ENCODE peak calls at places on chromosome 13, in eight cellular contexts. A is epithelial cell of esophagus, T is nephron progenitor cell, L is fibroblast of the aortic adventitia, K is lower lobe of right lung, S is fibroblast of pulmonary artery, J is cardiac fibroblast, G is A549. B is an unnamed sample.

GRCh38 chr13:94617389-94618000 is 15.8 kb downstream of the GPR180 start:
- DNase-seq in T (no peak), G (no peak), S (peak; percentile 43), L (peak; percentile 47), K (no peak), A (no peak), J (peak; percentile 36), B (no peak)

GRCh38 chr13:110503037-110503901 is 58.3 kb downstream of the RAB20 start:
- DNase-seq in S (no peak), J (peak; percentile 85), L (no peak), K (no peak), G (no peak), A (no peak), T (no peak), B (no peak)

GRCh38 chr13:29849731-29850212 is 645 bp downstream of the UBL3 start:
- DNase-seq in A (peak; percentile 83), T (peak; percentile 64), J (peak; percentile 72), S (peak; percentile 50), G (peak; percentile 32), K (peak; percentile 80), L (peak; percentile 55), B (peak; percentile 74)

GRCh38 chr13:34764246-34764645 is 177.8 kb upstream of the NBEA start:
- DNase-seq in L (no peak), J (no peak), A (no peak), S (no peak), G (no peak), K (no peak), T (no peak), B (no peak)

GRCh38 chr13:40464349-40464748 is 202.1 kb downstream of the FOXO1 start:
- DNase-seq in A (peak; percentile 30), J (no peak), T (no peak), K (no peak), G (no peak), S (no peak), L (no peak), B (no peak)

GRCh38 chr13:77298403-77298802 is 28.5 kb downstream of the MYCBP2 start:
- DNase-seq in S (no peak), A (no peak), K (no peak), J (no peak), T (no peak), L (no peak), G (no peak), B (no peak)

GRCh38 chr13:66665991-66666390 is 564.1 kb downstream of the PCDH9 start:
- DNase-seq in J (peak; percentile 83), S (peak; percentile 78), K (no peak), T (peak; percentile 66), A (peak; percentile 74), G (no peak), L (peak; percentile 66), B (no peak)

GRCh38 chr13:74210693-74211393 is 76.6 kb upstream of the KLF12 start:
- DNase-seq in L (peak; percentile 100), J (peak; percentile 100), K (no peak), S (peak; percentile 96), A (peak; percentile 92), G (no peak), T (no peak), B (no peak)

GRCh38 chr13:50531917-50532899 is 311.3 kb downstream of the DLEU7 start:
- DNase-seq in T (no peak), L (peak; percentile 78), S (peak; percentile 71), K (no peak), A (peak; percentile 48), J (peak; percentile 69), G (no peak), B (no peak)

GRCh38 chr13:95485045-95485517 is 67.4 kb upstream of the CLDN10 start:
- DNase-seq in G (no peak), A (peak; percentile 60), T (no peak), J (peak; percentile 45), S (peak; percentile 54), L (no peak), K (no peak), B (no peak)

GRCh38 chr13:52780092-52780491 is 40.5 kb upstream of the CNMD start:
- DNase-seq in J (no peak), L (no peak), G (no peak), A (no peak), T (no peak), K (no peak), S (no peak), B (no peak)

GRCh38 chr13:30983431-30983830 is 51.0 kb downstream of the TEX26 start:
- DNase-seq in L (no peak), S (no peak), A (no peak), T (no peak), G (no peak), K (no peak), J (no peak), B (no peak)

GRCh38 chr13:80215368-80215767 is 125.6 kb downstream of the SPRY2 start:
- DNase-seq in J (peak; percentile 66), S (peak; percentile 53), L (peak; percentile 54), T (no peak), A (peak; percentile 22), K (no peak), G (no peak), B (no peak)

GRCh38 chr13:49865174-49865573 is 71.0 kb downstream of the SPRYD7 start:
- DNase-seq in L (no peak), A (no peak), G (no peak), J (no peak), S (no peak), K (no peak), T (no peak), B (no peak)

GRCh38 chr13:98856983-98857382 is 104.5 kb upstream of the SLC15A1 start:
- DNase-seq in K (no peak), T (no peak), J (peak; percentile 28), S (peak; percentile 36), A (no peak), G (no peak), L (no peak), B (no peak)

GRCh38 chr13:26500618-26501320 is 56.7 kb upstream of the WASF3 start:
- DNase-seq in G (no peak), A (no peak), J (no peak), T (no peak), L (no peak), S (no peak), K (no peak), B (no peak)

GRCh38 chr13:26497991-26498423 is 59.5 kb upstream of the WASF3 start:
- DNase-seq in L (peak; percentile 94), K (no peak), A (peak; percentile 60), S (peak; percentile 69), T (no peak), J (peak; percentile 96), G (no peak), B (no peak)

GRCh38 chr13:26498524-26499208 is 58.8 kb upstream of the WASF3 start:
- DNase-seq in J (peak; percentile 60), G (no peak), A (peak; percentile 28), K (no peak), L (peak; percentile 19), T (no peak), S (peak; percentile 14), B (no peak)

GRCh38 chr13:26495749-26496148 is 61.7 kb upstream of the WASF3 start:
- DNase-seq in G (no peak), A (no peak), J (no peak), S (no peak), T (no peak), K (no peak), L (no peak), B (no peak)

DNA sequence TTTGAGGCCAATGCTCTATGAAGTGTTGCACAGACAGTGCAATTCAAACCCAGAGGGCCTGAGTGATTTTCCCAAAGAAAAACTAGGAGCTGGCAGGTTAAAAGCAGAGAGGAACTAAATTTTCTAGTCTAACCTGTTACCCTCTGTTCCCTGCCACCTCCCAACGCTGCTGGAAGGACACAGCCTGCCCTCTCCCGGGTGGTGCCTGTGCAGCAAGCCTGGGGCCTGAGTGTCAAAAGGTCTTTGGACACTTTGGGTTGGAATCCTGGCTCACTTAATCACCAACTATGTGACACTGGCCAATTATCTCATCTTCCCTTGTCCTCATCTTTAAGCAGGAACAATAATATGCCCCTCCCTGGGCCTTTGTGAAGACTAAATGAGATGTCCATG is 58.3 kb upstream of the WASF3 start:
- DNase-seq in T (no peak), L (no peak), G (no peak), J (no peak), A (no peak), K (no peak), S (no peak), B (no peak)
- TF ChIP-seq CTCF in T (no peak), L (no peak), G (no peak), J (no peak), A (peak; percentile 40), K (no peak), S (no peak), B (no peak)

GRCh38 chr13:28204043-28204442 is 65.7 kb downstream of the PAN3 start:
- DNase-seq in A (no peak), K (no peak), G (no peak), L (no peak), J (no peak), T (no peak), S (no peak), B (no peak)

GRCh38 chr13:28204690-28205443 is 66.5 kb downstream of the PAN3 start:
- DNase-seq in S (no peak), K (no peak), L (no peak), G (no peak), J (no peak), A (no peak), T (no peak), B (no peak)

DNA sequence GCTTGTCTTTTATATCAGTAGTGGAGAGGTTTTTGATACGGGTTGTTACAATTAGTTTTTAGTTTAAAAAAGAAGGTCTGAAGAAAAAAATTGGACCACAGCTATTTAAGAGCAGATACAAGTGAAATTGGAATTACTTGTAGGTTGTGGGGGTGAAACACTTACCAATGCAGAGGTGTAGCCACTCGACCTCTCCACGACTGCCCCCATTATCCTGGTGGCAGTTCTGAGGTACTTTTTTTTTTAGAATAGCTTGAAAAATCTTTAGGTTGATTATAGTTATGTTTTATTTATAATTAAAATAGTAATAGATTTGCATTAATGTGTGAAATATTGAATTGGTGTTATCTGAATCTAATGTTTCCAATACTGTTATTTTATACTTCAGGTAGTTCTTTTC is 60.7 kb downstream of the PAN3 start:
- DNase-seq in L (no peak), J (no peak), T (no peak), S (no peak), A (no peak), G (no peak), K (no peak), B (no peak)
- TF ChIP-seq CTCF in L (peak; percentile 24), J (peak; percentile 11), T (no peak), S (no peak), A (no peak), G (no peak), K (no peak), B (peak; percentile 64)

GRCh38 chr13:23888658-23889597 is at the start of gene MIPEP:
- DNase-seq in G (peak; percentile 83), A (peak; percentile 98), L (peak; percentile 91), S (peak; percentile 97), K (peak; percentile 96), J (peak; percentile 96), T (peak; percentile 92), B (peak; percentile 96)
- TF ChIP-seq CTCF in G (peak; percentile 54), A (peak; percentile 47), L (peak; percentile 84), S (peak; percentile 76), K (peak; percentile 84), J (peak; percentile 77), T (peak; percentile 65), B (peak; percentile 82)

DNA sequence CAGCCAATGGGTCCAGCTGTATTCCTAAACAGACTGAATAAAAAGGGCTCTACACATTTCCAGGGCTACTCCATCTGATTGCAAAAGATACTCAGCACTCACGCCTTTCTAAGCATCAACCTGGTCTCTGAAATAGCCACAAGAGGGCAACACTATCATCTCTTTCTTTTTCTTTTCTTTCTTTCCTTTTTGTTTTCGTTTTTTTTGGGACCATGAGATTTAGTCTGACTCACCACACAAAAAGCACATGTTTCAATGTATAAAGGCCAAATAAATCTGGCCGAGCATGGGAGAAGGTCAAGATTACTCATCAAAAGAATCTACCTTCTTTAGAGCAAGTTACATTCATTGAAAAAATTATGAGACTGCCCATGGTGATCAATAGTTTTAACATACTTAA is 805.6 kb upstream of the ARGLU1 start:
- DNase-seq in L (peak; percentile 76), G (no peak), J (peak; percentile 51), K (no peak), T (no peak), A (peak; percentile 9), S (peak; percentile 77), B (no peak)
- TF ChIP-seq CTCF in L (peak; percentile 54), G (no peak), J (peak; percentile 15), K (peak; percentile 45), T (peak; percentile 56), A (peak; percentile 48), S (peak; percentile 54), B (peak; percentile 77)

B was measured in type B pancreatic cell.